ENCODE peak calls at places on chromosomes 1 and 21, in nine cellular contexts. J, P, U, C, E, A, S, M and V are unnamed samples.

GRCh38 chr1:162703708-162704107 is 71.4 kb downstream of the DDR2 start:
- DNase-seq in J (no peak), P (no peak), U (no peak), C (no peak), E (peak), A (no peak), S (no peak), M (no peak), V (no peak)

GRCh38 chr1:13754510-13755103 is 54.6 kb downstream of the PRDM2 start:
- DNase-seq in J (no peak), P (no peak), U (no peak), C (no peak), E (peak), A (no peak), S (no peak), M (no peak), V (no peak)

GRCh38 chr1:29356663-29357062 is 120.3 kb downstream of the PTPRU start:
- DNase-seq in J (no peak), P (no peak), U (no peak), C (no peak), E (no peak), A (no peak), S (no peak), M (no peak), V (no peak)

GRCh38 chr21:45404726-45405270 is at the start of gene COL18A1:
- DNase-seq in J (peak), P (peak), U (peak), C (no peak), E (peak), A (peak), S (no peak), M (peak), V (no peak)

GRCh38 chr21:16117851-16118592 is 388.2 kb downstream of the USP25 start:
- DNase-seq in J (no peak), P (no peak), U (peak), C (peak), E (no peak), A (no peak), S (no peak), M (no peak), V (no peak)

GRCh38 chr1:44423706-44424546 is 18.9 kb downstream of the RNF220 start:
- DNase-seq in J (no peak), P (no peak), U (peak), C (peak), E (peak), A (peak), S (peak), M (no peak), V (no peak)

GRCh38 chr1:91797164-91797563 is 88.8 kb downstream of the TGFBR3 start:
- DNase-seq in J (no peak), P (no peak), U (no peak), C (no peak), E (peak), A (no peak), S (no peak), M (no peak), V (no peak)

GRCh38 chr21:34997295-34997694 is 51.8 kb downstream of the RUNX1 start:
- DNase-seq in J (no peak), P (no peak), U (peak), C (no peak), E (no peak), A (no peak), S (no peak), M (no peak), V (no peak)

GRCh38 chr1:165168466-165168865 is 188.0 kb downstream of the LMX1A start:
- DNase-seq in J (no peak), P (no peak), U (no peak), C (no peak), E (no peak), A (no peak), S (no peak), M (no peak), V (no peak)

GRCh38 chr1:24954631-24955030 is 24.6 kb upstream of the RUNX3 start:
- DNase-seq in J (no peak), P (no peak), U (no peak), C (no peak), E (peak), A (no peak), S (no peak), M (no peak), V (no peak)

GRCh38 chr1:240869071-240869470 is 257.1 kb upstream of the GREM2 start:
- DNase-seq in J (no peak), P (no peak), U (no peak), C (no peak), E (no peak), A (no peak), S (no peak), M (no peak), V (no peak)